ENCODE peak calls at places on chromosomes 7 and 10, in four cellular contexts. A is A673, O is neural progenitor cell, Y is prostate gland. H is an unnamed sample.

GRCh38 chr7:37310322-37311080 is 138.2 kb downstream of the ELMO1 start:
- DNase-seq in A (no peak), O (no peak), Y (no peak), H (no peak)

GRCh38 chr7:30159698-30160143 is 24.9 kb downstream of the MTURN start:
- DNase-seq in A (no peak), O (no peak), Y (no peak), H (no peak)

GRCh38 chr10:47046321-47047126 is 135.3 kb downstream of the PTPN20 start:
- DNase-seq in O (no peak), Y (no peak), A (no peak), H (no peak)

GRCh38 chr10:48454302-48455054 is 148.0 kb downstream of the MAPK8 start:
- DNase-seq in O (no peak), A (no peak), Y (no peak), H (no peak)

GRCh38 chr7:4880218-4880617 is 3.3 kb downstream of the RADIL start:
- DNase-seq in O (no peak), Y (no peak), A (no peak), H (no peak)

GRCh38 chr7:106284516-106285050 is at the start of gene NAMPT:
- DNase-seq in O (peak), Y (peak), A (peak), H (peak)

GRCh38 chr7:85890244-85890811 is 703.5 kb upstream of the SEMA3D start:
- DNase-seq in O (peak), Y (no peak), A (peak), H (no peak)

GRCh38 chr10:102230264-102230860 is 4.3 kb downstream of the ELOVL3 start:
- DNase-seq in O (peak), A (peak), Y (peak), H (peak)

GRCh38 chr10:113476191-113476590 is 76.7 kb upstream of the HABP2 start:
- DNase-seq in O (no peak), Y (no peak), A (no peak), H (no peak)

DNA sequence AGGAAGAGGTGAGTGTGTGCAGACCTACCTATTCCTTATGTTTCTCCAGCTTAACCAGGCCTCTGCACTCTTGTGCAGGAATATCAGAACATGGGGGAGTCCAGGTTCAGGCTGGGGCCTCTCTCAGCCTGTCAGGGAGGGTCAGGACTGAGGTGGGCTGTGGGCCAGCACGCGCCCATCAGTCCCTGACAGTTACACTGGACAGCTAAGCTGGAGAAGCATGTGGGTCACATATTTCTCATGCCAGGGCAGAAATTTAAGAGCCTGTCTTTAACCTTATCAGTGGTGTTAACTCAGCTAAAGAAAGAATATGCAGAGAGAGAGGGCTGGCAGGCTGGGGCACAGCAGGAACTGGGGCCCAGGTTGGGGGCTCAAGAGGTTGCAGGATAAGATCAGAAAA is 8.7 kb upstream of the POLD2 start:
- DNase-seq in A (no peak), Y (no peak), O (no peak), H (peak)
- H3K27ac ChIP-seq in A (no peak), Y (no peak), O (no peak), H (peak)

GRCh38 chr7:15007507-15007906 is 105.0 kb upstream of the DGKB start:
- DNase-seq in Y (no peak), A (peak), O (peak), H (no peak)
- TF ChIP-seq CTCF in Y (no peak), A (peak), O (peak), H (no peak)

DNA sequence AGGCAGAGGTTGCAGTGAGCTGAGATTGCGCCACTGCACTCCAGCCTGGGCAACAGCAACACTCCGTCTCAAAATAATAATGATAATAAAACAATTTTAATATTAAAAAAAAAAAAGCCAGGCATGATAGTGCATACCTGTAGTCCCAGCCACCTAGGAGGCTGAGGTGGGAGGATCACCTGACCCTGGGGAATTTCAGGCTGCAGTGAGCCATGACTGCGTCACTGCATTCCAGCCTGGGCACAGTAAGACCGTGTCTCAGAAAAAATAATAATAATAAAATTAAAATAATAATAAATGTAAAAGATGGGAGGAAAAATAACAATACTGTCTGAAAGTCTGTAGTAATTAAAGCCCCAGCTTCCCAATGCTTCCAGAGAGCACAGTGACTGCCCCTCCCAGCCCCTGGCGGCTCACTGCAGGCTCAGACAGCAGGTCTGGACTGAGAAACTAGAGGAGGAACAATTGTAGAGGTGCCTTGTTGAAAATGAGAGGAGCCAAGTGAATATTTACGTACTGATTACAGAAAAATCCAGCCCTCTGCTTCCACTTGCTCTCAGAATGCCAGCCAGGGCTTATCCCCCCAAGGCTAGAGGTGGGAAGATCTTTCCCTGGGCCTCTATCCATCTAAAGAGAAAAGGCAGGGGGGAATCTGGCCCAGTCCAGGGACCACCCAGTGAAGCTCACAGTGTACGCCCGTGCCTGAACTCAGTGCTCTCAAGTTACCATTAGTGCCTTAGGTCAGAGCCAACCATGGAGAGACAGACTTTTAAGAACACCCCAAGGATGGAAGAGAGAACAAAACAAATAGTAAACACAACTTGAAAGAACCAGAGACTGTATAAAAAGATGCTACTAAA is 112.8 kb downstream of the PARD3 start:
- DNase-seq in O (peak), A (no peak), Y (no peak), H (no peak)
- H3K27ac ChIP-seq in O (peak), A (no peak), Y (peak), H (peak)

GRCh38 chr10:33129181-33129928 is 171.3 kb upstream of the ITGB1 start:
- DNase-seq in A (no peak), O (no peak), Y (no peak), H (peak)
- TF ChIP-seq CTCF in A (no peak), O (no peak), Y (no peak), H (peak)